ENCODE peak calls at places on chromosomes 13 and 19, in ten cellular contexts. One of them, this sample, is unnamed.

GRCh38 chr13:31049833-31050232 is 111.9 kb downstream of the HSPH1 start:
- DNase-seq in prostate gland: no peak
- DNase-seq in transverse colon: no peak
- DNase-seq in breast epithelium: no peak
- DNase-seq in stomach: no peak
- DNase-seq in spleen: no peak
- DNase-seq in suprapubic skin: peak; percentile 41
- DNase-seq in esophagus muscularis mucosa: no peak
- DNase-seq in K562: no peak
- DNase-seq in HCT116: no peak
- DNase-seq in this sample: no peak

GRCh38 chr13:22789027-22789593 is 391.7 kb upstream of the SGCG start:
- DNase-seq in breast epithelium: no peak
- DNase-seq in transverse colon: no peak
- DNase-seq in stomach: no peak
- DNase-seq in spleen: no peak
- DNase-seq in esophagus muscularis mucosa: no peak
- DNase-seq in suprapubic skin: no peak
- DNase-seq in prostate gland: no peak
- DNase-seq in K562: no peak
- DNase-seq in HCT116: peak; percentile 55
- DNase-seq in this sample: no peak

GRCh38 chr13:101289764-101290163 is 126.5 kb downstream of the NALCN start:
- DNase-seq in prostate gland: no peak
- DNase-seq in transverse colon: no peak
- DNase-seq in suprapubic skin: no peak
- DNase-seq in spleen: no peak
- DNase-seq in breast epithelium: no peak
- DNase-seq in HCT116: no peak
- DNase-seq in stomach: no peak
- DNase-seq in esophagus muscularis mucosa: no peak
- DNase-seq in K562: no peak
- DNase-seq in this sample: no peak

GRCh38 chr13:106378263-106378662 is 157.2 kb downstream of the EFNB2 start:
- DNase-seq in esophagus muscularis mucosa: no peak
- DNase-seq in stomach: no peak
- DNase-seq in transverse colon: no peak
- DNase-seq in HCT116: no peak
- DNase-seq in K562: no peak
- DNase-seq in prostate gland: no peak
- DNase-seq in suprapubic skin: no peak
- DNase-seq in spleen: no peak
- DNase-seq in breast epithelium: no peak
- DNase-seq in this sample: no peak

GRCh38 chr19:1970003-1970805 is 29.2 kb downstream of the CSNK1G2 start:
- DNase-seq in stomach: no peak
- DNase-seq in prostate gland: no peak
- DNase-seq in transverse colon: no peak
- DNase-seq in suprapubic skin: no peak
- DNase-seq in spleen: no peak
- DNase-seq in breast epithelium: no peak
- DNase-seq in K562: no peak
- DNase-seq in esophagus muscularis mucosa: no peak
- DNase-seq in HCT116: no peak
- DNase-seq in this sample: no peak

GRCh38 chr19:51824603-51825002 is 29.6 kb downstream of the FPR3 start:
- DNase-seq in esophagus muscularis mucosa: no peak
- DNase-seq in K562: no peak
- DNase-seq in suprapubic skin: no peak
- DNase-seq in stomach: no peak
- DNase-seq in prostate gland: no peak
- DNase-seq in HCT116: no peak
- DNase-seq in spleen: no peak
- DNase-seq in breast epithelium: no peak
- DNase-seq in transverse colon: no peak
- DNase-seq in this sample: no peak

GRCh38 chr13:43238341-43239083 is 215.1 kb downstream of the DNAJC15 start:
- DNase-seq in breast epithelium: no peak
- DNase-seq in esophagus muscularis mucosa: peak; percentile 57
- DNase-seq in spleen: no peak
- DNase-seq in stomach: no peak
- DNase-seq in K562: no peak
- DNase-seq in prostate gland: no peak
- DNase-seq in suprapubic skin: no peak
- DNase-seq in transverse colon: no peak
- DNase-seq in HCT116: no peak
- DNase-seq in this sample: no peak

GRCh38 chr13:30892966-30893365 is 13.1 kb upstream of the MEDAG start:
- DNase-seq in breast epithelium: no peak
- DNase-seq in stomach: no peak
- DNase-seq in suprapubic skin: peak; percentile 89
- DNase-seq in esophagus muscularis mucosa: no peak
- DNase-seq in HCT116: peak; percentile 77
- DNase-seq in K562: peak; percentile 50
- DNase-seq in spleen: no peak
- DNase-seq in transverse colon: no peak
- DNase-seq in prostate gland: no peak
- DNase-seq in this sample: no peak

GRCh38 chr19:12913871-12914690 is 5.0 kb downstream of the SYCE2 start:
- DNase-seq in stomach: no peak
- DNase-seq in esophagus muscularis mucosa: no peak
- DNase-seq in transverse colon: peak; percentile 45
- DNase-seq in HCT116: no peak
- DNase-seq in K562: peak; percentile 11
- DNase-seq in prostate gland: no peak
- DNase-seq in spleen: peak; percentile 84
- DNase-seq in suprapubic skin: no peak
- DNase-seq in breast epithelium: peak; percentile 65
- DNase-seq in this sample: peak; percentile 74

GRCh38 chr19:19371056-19371455 is 34.4 kb upstream of the GATAD2A start:
- DNase-seq in HCT116: peak; percentile 69
- DNase-seq in suprapubic skin: no peak
- DNase-seq in stomach: no peak
- DNase-seq in K562: peak; percentile 21
- DNase-seq in prostate gland: no peak
- DNase-seq in breast epithelium: no peak
- DNase-seq in transverse colon: peak; percentile 33
- DNase-seq in esophagus muscularis mucosa: no peak
- DNase-seq in spleen: no peak
- DNase-seq in this sample: no peak

GRCh38 chr13:97425570-97425969 is 8.4 kb upstream of the RAP2A start:
- DNase-seq in prostate gland: no peak
- DNase-seq in breast epithelium: no peak
- DNase-seq in K562: no peak
- DNase-seq in suprapubic skin: no peak
- DNase-seq in stomach: no peak
- DNase-seq in transverse colon: no peak
- DNase-seq in spleen: no peak
- DNase-seq in HCT116: no peak
- DNase-seq in esophagus muscularis mucosa: no peak
- DNase-seq in this sample: no peak

GRCh38 chr13:52127783-52128702 is 830 bp downstream of the NEK5 start:
- DNase-seq in spleen: no peak
- DNase-seq in esophagus muscularis mucosa: no peak
- DNase-seq in transverse colon: peak; percentile 71
- DNase-seq in prostate gland: peak; percentile 67
- DNase-seq in K562: peak; percentile 63
- DNase-seq in suprapubic skin: no peak
- DNase-seq in HCT116: peak; percentile 63
- DNase-seq in breast epithelium: peak; percentile 40
- DNase-seq in stomach: peak; percentile 67
- DNase-seq in this sample: peak; percentile 66

GRCh38 chr13:97468331-97468730 is 34.4 kb downstream of the RAP2A start:
- DNase-seq in HCT116: no peak
- DNase-seq in esophagus muscularis mucosa: no peak
- DNase-seq in prostate gland: no peak
- DNase-seq in breast epithelium: no peak
- DNase-seq in suprapubic skin: no peak
- DNase-seq in K562: no peak
- DNase-seq in transverse colon: no peak
- DNase-seq in stomach: no peak
- DNase-seq in spleen: no peak
- DNase-seq in this sample: no peak

GRCh38 chr19:9906475-9907087 is 29.7 kb downstream of the OLFM2 start:
- DNase-seq in K562: no peak
- DNase-seq in transverse colon: no peak
- DNase-seq in spleen: no peak
- DNase-seq in breast epithelium: no peak
- DNase-seq in suprapubic skin: no peak
- DNase-seq in stomach: no peak
- DNase-seq in esophagus muscularis mucosa: no peak
- DNase-seq in prostate gland: no peak
- DNase-seq in HCT116: no peak
- DNase-seq in this sample: no peak
- TF ChIP-seq POLR2AphosphoS5 in K562: no peak
- TF ChIP-seq POLR2AphosphoS5 in transverse colon: no peak
- TF ChIP-seq POLR2AphosphoS5 in spleen: no peak
- TF ChIP-seq POLR2AphosphoS5 in breast epithelium: no peak
- TF ChIP-seq POLR2AphosphoS5 in suprapubic skin: no peak
- TF ChIP-seq POLR2AphosphoS5 in stomach: no peak
- TF ChIP-seq POLR2AphosphoS5 in esophagus muscularis mucosa: no peak
- TF ChIP-seq POLR2AphosphoS5 in prostate gland: no peak
- TF ChIP-seq POLR2AphosphoS5 in HCT116: no peak
- TF ChIP-seq POLR2AphosphoS5 in this sample: no peak

GRCh38 chr19:57477191-57478008 is at the start of gene ZNF772:
- DNase-seq in esophagus muscularis mucosa: peak; percentile 97
- DNase-seq in HCT116: peak; percentile 68
- DNase-seq in spleen: peak; percentile 92
- DNase-seq in stomach: peak; percentile 91
- DNase-seq in K562: peak; percentile 82
- DNase-seq in transverse colon: peak; percentile 86
- DNase-seq in breast epithelium: peak; percentile 90
- DNase-seq in prostate gland: peak; percentile 90
- DNase-seq in suprapubic skin: peak; percentile 90
- DNase-seq in this sample: peak; percentile 94
- TF ChIP-seq POLR2A in esophagus muscularis mucosa: no peak
- TF ChIP-seq POLR2A in HCT116: no peak
- TF ChIP-seq POLR2A in spleen: no peak
- TF ChIP-seq POLR2A in stomach: no peak
- TF ChIP-seq POLR2A in K562: no peak
- TF ChIP-seq POLR2A in transverse colon: no peak
- TF ChIP-seq POLR2A in breast epithelium: no peak
- TF ChIP-seq POLR2A in prostate gland: no peak
- TF ChIP-seq POLR2A in suprapubic skin: no peak
- TF ChIP-seq POLR2A in this sample: no peak

GRCh38 chr19:28319918-28320317 is 893.0 kb downstream of the UQCRFS1 start:
- DNase-seq in K562: no peak
- DNase-seq in transverse colon: no peak
- DNase-seq in breast epithelium: no peak
- DNase-seq in stomach: no peak
- DNase-seq in esophagus muscularis mucosa: no peak
- DNase-seq in spleen: no peak
- DNase-seq in HCT116: no peak
- DNase-seq in suprapubic skin: no peak
- DNase-seq in prostate gland: no peak
- DNase-seq in this sample: no peak

GRCh38 chr19:28319208-28319607 is 893.7 kb downstream of the UQCRFS1 start:
- DNase-seq in transverse colon: no peak
- DNase-seq in suprapubic skin: no peak
- DNase-seq in breast epithelium: no peak
- DNase-seq in spleen: no peak
- DNase-seq in stomach: no peak
- DNase-seq in K562: no peak
- DNase-seq in esophagus muscularis mucosa: no peak
- DNase-seq in prostate gland: no peak
- DNase-seq in HCT116: no peak
- DNase-seq in this sample: no peak

GRCh38 chr19:28329429-28329828 is 883.5 kb downstream of the UQCRFS1 start:
- DNase-seq in stomach: no peak
- DNase-seq in HCT116: no peak
- DNase-seq in breast epithelium: no peak
- DNase-seq in spleen: no peak
- DNase-seq in esophagus muscularis mucosa: no peak
- DNase-seq in prostate gland: no peak
- DNase-seq in suprapubic skin: no peak
- DNase-seq in transverse colon: no peak
- DNase-seq in K562: no peak
- DNase-seq in this sample: no peak

GRCh38 chr19:28327905-28328304 is 885.0 kb downstream of the UQCRFS1 start:
- DNase-seq in stomach: no peak
- DNase-seq in HCT116: no peak
- DNase-seq in breast epithelium: no peak
- DNase-seq in esophagus muscularis mucosa: no peak
- DNase-seq in prostate gland: no peak
- DNase-seq in spleen: no peak
- DNase-seq in suprapubic skin: no peak
- DNase-seq in K562: no peak
- DNase-seq in transverse colon: no peak
- DNase-seq in this sample: no peak

GRCh38 chr19:28324275-28325060 is 888.5 kb downstream of the UQCRFS1 start:
- DNase-seq in spleen: no peak
- DNase-seq in breast epithelium: no peak
- DNase-seq in transverse colon: no peak
- DNase-seq in stomach: no peak
- DNase-seq in suprapubic skin: no peak
- DNase-seq in prostate gland: no peak
- DNase-seq in esophagus muscularis mucosa: no peak
- DNase-seq in K562: no peak
- DNase-seq in HCT116: no peak
- DNase-seq in this sample: no peak
- TF ChIP-seq CTCF in spleen: no peak
- TF ChIP-seq CTCF in breast epithelium: no peak
- TF ChIP-seq CTCF in transverse colon: no peak
- TF ChIP-seq CTCF in stomach: no peak
- TF ChIP-seq CTCF in suprapubic skin: no peak
- TF ChIP-seq CTCF in prostate gland: no peak
- TF ChIP-seq CTCF in esophagus muscularis mucosa: no peak
- TF ChIP-seq CTCF in K562: no peak
- TF ChIP-seq CTCF in HCT116: no peak
- TF ChIP-seq CTCF in this sample: no peak

GRCh38 chr19:55340784-55341147 is 1.1 kb downstream of the KMT5C start:
- DNase-seq in esophagus muscularis mucosa: no peak
- DNase-seq in prostate gland: no peak
- DNase-seq in stomach: no peak
- DNase-seq in spleen: peak; percentile 83
- DNase-seq in breast epithelium: peak; percentile 30
- DNase-seq in transverse colon: peak; percentile 43
- DNase-seq in suprapubic skin: peak; percentile 80
- DNase-seq in HCT116: no peak
- DNase-seq in K562: no peak
- DNase-seq in this sample: no peak

GRCh38 chr19:55339225-55340143 is at the start of gene KMT5C:
- DNase-seq in HCT116: peak; percentile 100
- DNase-seq in stomach: peak; percentile 100
- DNase-seq in suprapubic skin: peak; percentile 100
- DNase-seq in prostate gland: peak; percentile 100
- DNase-seq in esophagus muscularis mucosa: peak; percentile 100
- DNase-seq in spleen: peak; percentile 100
- DNase-seq in breast epithelium: peak; percentile 100
- DNase-seq in K562: peak; percentile 99
- DNase-seq in transverse colon: peak; percentile 100
- DNase-seq in this sample: peak; percentile 100

GRCh38 chr19:55333870-55334269 is 5.8 kb upstream of the KMT5C start:
- DNase-seq in HCT116: no peak
- DNase-seq in suprapubic skin: no peak
- DNase-seq in spleen: no peak
- DNase-seq in breast epithelium: no peak
- DNase-seq in prostate gland: no peak
- DNase-seq in transverse colon: peak; percentile 88
- DNase-seq in stomach: peak; percentile 60
- DNase-seq in K562: no peak
- DNase-seq in esophagus muscularis mucosa: no peak
- DNase-seq in this sample: no peak

GRCh38 chr19:55340144-55340783 is 588 bp downstream of the KMT5C start:
- DNase-seq in stomach: no peak
- DNase-seq in spleen: peak; percentile 83
- DNase-seq in esophagus muscularis mucosa: no peak
- DNase-seq in prostate gland: no peak
- DNase-seq in HCT116: no peak
- DNase-seq in transverse colon: peak; percentile 46
- DNase-seq in K562: peak; percentile 38
- DNase-seq in breast epithelium: peak; percentile 30
- DNase-seq in suprapubic skin: peak; percentile 79
- DNase-seq in this sample: no peak

GRCh38 chr19:55336101-55336500 is 3.6 kb upstream of the KMT5C start:
- DNase-seq in breast epithelium: no peak
- DNase-seq in spleen: no peak
- DNase-seq in transverse colon: no peak
- DNase-seq in esophagus muscularis mucosa: no peak
- DNase-seq in stomach: no peak
- DNase-seq in HCT116: no peak
- DNase-seq in K562: no peak
- DNase-seq in prostate gland: no peak
- DNase-seq in suprapubic skin: no peak
- DNase-seq in this sample: no peak
- TF ChIP-seq POLR2AphosphoS5 in breast epithelium: no peak
- TF ChIP-seq POLR2AphosphoS5 in spleen: no peak
- TF ChIP-seq POLR2AphosphoS5 in transverse colon: no peak
- TF ChIP-seq POLR2AphosphoS5 in esophagus muscularis mucosa: no peak
- TF ChIP-seq POLR2AphosphoS5 in stomach: no peak
- TF ChIP-seq POLR2AphosphoS5 in HCT116: no peak
- TF ChIP-seq POLR2AphosphoS5 in K562: no peak
- TF ChIP-seq POLR2AphosphoS5 in prostate gland: no peak
- TF ChIP-seq POLR2AphosphoS5 in suprapubic skin: no peak
- TF ChIP-seq POLR2AphosphoS5 in this sample: no peak